ENCODE peak calls at places on chromosomes 1 and 21, in six cellular contexts. P, W, Z, G, H and E are unnamed samples. For H3K36me3 and H3K4me1, the result is how much of the 10 kb centered on the place peaks cover.

GRCh38 chr21:26715878-26716506 is 129.2 kb downstream of the ADAMTS1 start:
- DNase-seq in P (peak), W (peak), Z (peak), G (peak), H (peak), E (peak)

GRCh38 chr1:156577512-156577911 is 2.0 kb upstream of the TTC24 start:
- DNase-seq in P (no peak), W (no peak), Z (no peak), G (no peak), H (peak), E (no peak)

GRCh38 chr1:234602334-234603220 is 7.4 kb downstream of the IRF2BP2 start:
- DNase-seq in P (peak), W (peak), Z (peak), G (peak), H (peak), E (peak)

GRCh38 chr1:78038491-78038939 is 7.3 kb upstream of the GIPC2 start:
- DNase-seq in P (no peak), W (no peak), Z (peak), G (no peak), H (peak), E (no peak)

GRCh38 chr1:61318319-61319125 is 236.2 kb downstream of the NFIA start:
- DNase-seq in P (no peak), W (peak), Z (peak), G (peak), H (no peak), E (no peak)

GRCh38 chr1:63112155-63112914 is 210.0 kb upstream of the FOXD3 start:
- DNase-seq in P (no peak), W (no peak), Z (peak), G (no peak), H (peak), E (no peak)

GRCh38 chr1:190259424-190259823 is 218.2 kb downstream of the BRINP3 start:
- DNase-seq in P (no peak), W (no peak), Z (no peak), G (no peak), H (no peak), E (no peak)

GRCh38 chr1:208809876-208810275 is 565.7 kb upstream of the PLXNA2 start:
- DNase-seq in P (no peak), W (no peak), Z (peak), G (no peak), H (no peak), E (no peak)

GRCh38 chr1:43522776-43523480 is 7.8 kb upstream of the PTPRF start:
- DNase-seq in P (no peak), W (peak), Z (peak), G (peak), H (peak), E (no peak)

GRCh38 chr1:26539722-26540121 is 10.2 kb downstream of the RPS6KA1 start:
- DNase-seq in P (no peak), W (no peak), Z (no peak), G (no peak), H (no peak), E (no peak)

GRCh38 chr21:39072468-39072867 is 110.8 kb downstream of the PSMG1 start:
- DNase-seq in P (no peak), W (no peak), Z (no peak), G (no peak), H (no peak), E (no peak)

GRCh38 chr1:211378844-211379243 is 52.2 kb downstream of the TRAF5 start:
- DNase-seq in P (no peak), W (no peak), Z (peak), G (no peak), H (peak), E (no peak)

GRCh38 chr1:63327417-63328139 is 5.2 kb downstream of the FOXD3 start:
- DNase-seq in P (no peak), W (peak), Z (peak), G (peak), H (peak), E (no peak)

GRCh38 chr1:23400324-23401110 is 24.0 kb downstream of the TCEA3 start:
- DNase-seq in P (no peak), W (no peak), Z (no peak), G (no peak), H (peak), E (no peak)

GRCh38 chr1:57407941-57408340 is 15.9 kb downstream of the DAB1 start:
- DNase-seq in P (no peak), W (no peak), Z (no peak), G (no peak), H (no peak), E (no peak)

GRCh38 chr1:26996024-26996423 is 2.5 kb downstream of the TRNP1 start:
- DNase-seq in P (no peak), W (no peak), Z (no peak), G (no peak), H (peak), E (no peak)

GRCh38 chr1:197041486-197042353 is 25.3 kb downstream of the F13B start:
- DNase-seq in P (no peak), W (no peak), Z (no peak), G (no peak), H (peak), E (no peak)

GRCh38 chr21:41280115-41280919 is 36.3 kb upstream of the FAM3B start:
- DNase-seq in P (no peak), W (no peak), Z (peak), G (no peak), H (no peak), E (no peak)

GRCh38 chr21:41650526-41651145 is 116.2 kb downstream of the RIPK4 start:
- DNase-seq in P (no peak), W (no peak), Z (no peak), G (no peak), H (no peak), E (no peak)

GRCh38 chr1:234433563-234434285 is 45.3 kb downstream of the TARBP1 start:
- DNase-seq in P (no peak), W (no peak), Z (peak), G (peak), H (peak), E (no peak)

GRCh38 chr1:16118706-16119105 is 37.2 kb downstream of the EPHA2 start:
- DNase-seq in P (no peak), W (no peak), Z (no peak), G (no peak), H (peak), E (no peak)

GRCh38 chr21:31641416-31641922 is 18.0 kb upstream of the SOD1 start:
- DNase-seq in P (no peak), W (no peak), Z (no peak), G (no peak), H (no peak), E (no peak)

GRCh38 chr1:234989019-234989418 is 139.6 kb downstream of the TOMM20 start:
- DNase-seq in P (no peak), W (no peak), Z (no peak), G (no peak), H (no peak), E (no peak)

GRCh38 chr1:224710196-224710595 is 94.1 kb downstream of the CNIH3 start:
- DNase-seq in P (no peak), W (no peak), Z (peak), G (no peak), H (no peak), E (no peak)

GRCh38 chr1:109075531-109076490 is at the start of gene TAF13:
- DNase-seq in P (peak), W (peak), Z (peak), G (peak), H (peak), E (peak)
- TF ChIP-seq CTCF in P (peak), W (peak), Z (no peak), G (peak), H (no peak), E (peak)

DNA sequence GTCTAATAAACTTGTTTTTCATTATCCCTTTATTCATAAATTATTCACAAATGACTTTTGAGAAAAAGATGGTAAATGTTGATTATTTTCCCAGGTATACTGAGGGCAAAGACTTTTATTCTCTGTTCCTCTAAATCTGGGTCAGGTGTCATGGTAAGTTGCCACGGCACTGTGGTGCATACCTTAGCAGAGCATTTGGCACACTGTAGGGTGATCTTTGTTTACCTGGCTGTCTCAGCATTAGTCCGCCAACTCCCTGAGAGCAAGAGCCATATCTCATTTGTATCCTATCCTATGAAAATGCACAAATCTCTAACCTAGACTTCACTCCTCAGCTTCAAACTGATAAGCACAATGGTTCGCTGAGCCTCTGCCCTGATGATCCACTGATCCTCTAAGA is 24.9 kb downstream of the GDAP2 start:
- DNase-seq in P (no peak), W (no peak), Z (no peak), G (no peak), H (no peak), E (no peak)
- H3K36me3 ChIP-seq in P (under half), W (under half), Z (under half), G (under half), H (under half), E (under half)

GRCh38 chr1:198636391-198636790 is 2.4 kb upstream of the PTPRC start:
- DNase-seq in P (no peak), W (no peak), Z (no peak), G (no peak), H (no peak), E (no peak)
- H3K4me1 ChIP-seq in P (under half), W (under half), Z (under half), G (under half), H (under half), E (under half)

GRCh38 chr1:230796626-230797025 is 49.4 kb downstream of the CAPN9 start:
- DNase-seq in P (no peak), W (no peak), Z (no peak), G (no peak), H (no peak), E (no peak)

GRCh38 chr1:230798491-230798890 is 51.3 kb downstream of the CAPN9 start:
- DNase-seq in P (no peak), W (no peak), Z (no peak), G (no peak), H (no peak), E (no peak)

GRCh38 chr1:230800891-230801290 is 53.7 kb downstream of the CAPN9 start:
- DNase-seq in P (no peak), W (no peak), Z (no peak), G (no peak), H (no peak), E (no peak)

GRCh38 chr1:230797376-230798186 is 50.4 kb downstream of the CAPN9 start:
- DNase-seq in P (peak), W (peak), Z (peak), G (peak), H (peak), E (peak)

DNA sequence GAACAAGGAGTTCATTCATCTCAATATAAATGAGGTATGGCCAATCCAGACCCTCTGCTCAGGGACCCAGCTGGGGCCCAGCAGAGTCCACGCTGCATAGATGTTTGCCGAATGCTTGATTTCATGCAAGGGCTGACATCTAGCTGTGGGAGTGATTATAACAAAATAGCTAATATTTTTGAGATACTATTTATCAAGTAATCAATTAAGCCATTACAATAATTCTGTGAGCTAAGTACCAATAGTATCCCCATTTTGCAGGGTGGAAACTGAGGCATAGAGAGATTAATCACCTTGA is 50.9 kb downstream of the CAPN9 start:
- DNase-seq in P (no peak), W (no peak), Z (no peak), G (no peak), H (no peak), E (no peak)
- TF ChIP-seq CTCF in P (peak), W (no peak), Z (no peak), G (no peak), H (no peak), E (no peak)